ENCODE peak calls at places on chromosomes 7 and 10, in four cellular contexts. X is SK-N-SH; A is adrenal gland; Z is CD8-positive, alpha-beta memory T cell. J is an unnamed sample. For H3K4me1, the result is how much of the 10 kb centered on the place peaks cover.

GRCh38 chr10:115996031-115996430 is 277.0 kb downstream of the GFRA1 start:
- DNase-seq in X (no peak), A (no peak), Z (no peak), J (no peak)

GRCh38 chr10:132001238-132001977 is 19.7 kb upstream of the BNIP3 start:
- DNase-seq in X (no peak), A (no peak), Z (no peak), J (peak)

GRCh38 chr7:139422126-139422525 is 61.3 kb downstream of the KLRG2 start:
- DNase-seq in X (peak), A (no peak), Z (no peak), J (no peak)

GRCh38 chr10:117134084-117135025 is 3.7 kb downstream of the VAX1 start:
- DNase-seq in X (peak), A (no peak), Z (no peak), J (peak)

GRCh38 chr7:1829111-1829510 is 159.0 kb downstream of the ELFN1 start:
- DNase-seq in X (no peak), A (no peak), Z (peak), J (no peak)

GRCh38 chr7:39734605-39735004 is 111.2 kb downstream of the RALA start:
- DNase-seq in X (no peak), A (no peak), Z (no peak), J (no peak)

GRCh38 chr7:70193514-70193913 is 595.2 kb downstream of the AUTS2 start:
- DNase-seq in X (peak), A (no peak), Z (no peak), J (no peak)

GRCh38 chr7:23396222-23396621 is 74.1 kb downstream of the IGF2BP3 start:
- DNase-seq in X (no peak), A (no peak), Z (no peak), J (peak)

GRCh38 chr10:129898701-129899563 is 65.1 kb downstream of the EBF3 start:
- DNase-seq in X (no peak), A (no peak), Z (no peak), J (no peak)

GRCh38 chr10:103619424-103620356 is 126.2 kb downstream of the NEURL1 start:
- DNase-seq in X (peak), A (no peak), Z (no peak), J (no peak)
- H3K4me1 ChIP-seq in X (half or more), A (under half), Z (under half), J (under half)

DNA sequence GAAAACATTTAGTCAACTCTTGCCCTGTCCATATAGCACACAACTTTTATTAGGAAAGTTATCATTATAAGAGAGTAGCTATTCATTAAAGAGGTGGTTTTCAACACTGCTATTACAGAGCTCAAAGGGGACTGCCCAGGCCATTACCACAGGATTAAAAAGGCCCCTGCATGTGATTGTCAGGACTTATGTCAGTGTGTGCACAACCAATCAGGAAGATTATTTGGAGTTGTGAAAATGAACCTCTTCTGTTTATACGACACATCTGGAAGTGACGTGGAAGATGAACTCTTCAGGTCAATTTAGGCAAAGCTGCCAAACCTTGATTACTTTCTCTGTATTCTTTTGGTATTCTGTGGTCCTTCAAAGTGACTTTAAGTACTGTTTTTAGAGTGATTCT is 14.7 kb downstream of the CCNY start:
- DNase-seq in X (no peak), A (no peak), Z (no peak), J (no peak)
- H3K4me1 ChIP-seq in X (under half), A (under half), Z (half or more), J (under half)

GRCh38 chr7:55133630-55134392 is 115.0 kb downstream of the EGFR start:
- DNase-seq in X (peak), A (peak), Z (no peak), J (peak)

GRCh38 chr7:55132890-55133551 is 114.2 kb downstream of the EGFR start:
- DNase-seq in X (no peak), A (no peak), Z (no peak), J (no peak)

GRCh38 chr7:55132550-55132889 is 113.7 kb downstream of the EGFR start:
- DNase-seq in X (no peak), A (no peak), Z (no peak), J (no peak)

GRCh38 chr7:55134786-55135185 is 116.0 kb downstream of the EGFR start:
- DNase-seq in X (no peak), A (no peak), Z (no peak), J (no peak)

GRCh38 chr7:55135462-55135861 is 116.6 kb downstream of the EGFR start:
- DNase-seq in X (no peak), A (no peak), Z (no peak), J (no peak)
- H3K4me1 ChIP-seq in X (under half), A (under half), Z (under half), J (under half)

DNA sequence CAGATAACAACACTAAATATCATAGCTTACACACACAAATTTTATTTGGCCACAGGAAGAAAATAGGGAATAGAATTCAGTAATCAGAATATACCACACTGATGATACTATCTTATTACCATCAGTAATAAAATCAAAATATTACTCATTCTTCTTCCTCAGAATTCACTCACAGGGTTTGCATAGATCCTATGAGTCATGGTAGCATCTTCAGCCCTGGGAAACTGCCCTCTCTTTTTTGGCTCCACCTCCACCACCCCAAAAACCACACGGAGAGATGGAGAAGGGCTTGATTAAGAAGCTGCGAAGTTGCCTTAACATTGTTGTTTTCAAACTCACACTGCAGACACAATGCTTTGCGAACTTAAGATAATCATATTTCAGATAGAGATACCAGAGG is 154.1 kb upstream of the AHR start:
- DNase-seq in X (no peak), A (no peak), Z (peak), J (no peak)
- H3K4me1 ChIP-seq in X (under half), A (under half), Z (under half), J (under half)

GRCh38 chr10:124688366-124688765 is 55.8 kb downstream of the FAM53B start:
- DNase-seq in X (no peak), A (no peak), Z (no peak), J (no peak)
- H3K4me1 ChIP-seq in X (under half), A (under half), Z (half or more), J (under half)

GRCh38 chr10:33270971-33271370 is 63.5 kb downstream of the NRP1 start:
- DNase-seq in X (no peak), A (no peak), Z (no peak), J (no peak)

GRCh38 chr10:33274096-33274785 is 60.2 kb downstream of the NRP1 start:
- DNase-seq in X (no peak), A (no peak), Z (no peak), J (no peak)

GRCh38 chr10:33273295-33274002 is 61.0 kb downstream of the NRP1 start:
- DNase-seq in X (peak), A (peak), Z (no peak), J (peak)

GRCh38 chr10:33276282-33276923 is 58.1 kb downstream of the NRP1 start:
- DNase-seq in X (no peak), A (no peak), Z (no peak), J (no peak)

DNA sequence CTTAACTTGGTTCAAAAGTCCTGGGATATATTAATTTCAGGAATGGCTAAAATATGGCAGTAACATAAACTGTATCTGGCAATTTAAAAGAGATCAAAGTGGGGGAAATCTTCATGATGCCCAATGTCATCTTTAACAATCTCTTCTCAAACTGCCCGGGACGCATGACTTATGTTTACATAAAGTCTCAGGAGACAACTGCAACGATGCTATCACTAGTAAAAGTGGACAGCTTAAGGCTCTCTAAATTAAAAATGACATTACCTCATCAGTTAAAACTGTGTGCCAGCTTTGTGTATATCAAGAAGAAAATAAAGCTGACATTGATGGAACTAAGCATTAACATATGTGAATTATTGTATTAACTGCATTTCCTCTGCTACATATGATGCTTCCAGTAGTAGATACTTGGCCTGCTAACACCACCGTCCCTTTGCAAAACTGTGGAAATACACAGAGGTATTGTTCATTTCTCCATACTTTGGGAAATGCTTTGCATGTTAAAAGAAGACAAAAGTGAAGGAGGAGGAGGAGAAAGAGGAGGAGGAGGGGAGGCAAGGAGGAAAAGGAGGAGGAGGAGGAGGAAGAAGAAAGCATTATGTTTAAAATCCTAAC is 62.4 kb downstream of the NRP1 start:
- DNase-seq in X (peak), A (no peak), Z (no peak), J (no peak)
- H3K4me1 ChIP-seq in X (under half), A (under half), Z (under half), J (under half)

DNA sequence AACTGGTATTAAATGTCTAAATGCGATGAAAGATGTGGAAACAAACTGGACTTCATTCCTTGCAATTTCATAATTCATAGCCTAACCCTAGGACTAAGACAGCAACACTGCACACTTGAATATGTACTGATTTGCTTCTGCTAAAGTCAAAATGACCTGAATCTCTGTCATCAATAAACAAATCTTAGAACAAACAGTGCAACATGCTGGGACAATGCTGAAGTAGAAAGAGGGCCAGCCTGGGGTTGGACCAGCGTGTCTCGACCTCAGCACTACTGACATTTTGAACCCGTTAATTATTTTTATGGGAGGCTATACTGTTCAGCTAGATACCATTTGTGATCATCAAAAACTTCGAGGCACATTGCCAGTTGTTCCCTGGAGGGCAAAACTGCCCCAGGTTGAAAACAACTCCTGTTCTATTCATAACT is 47.1 kb downstream of the MYOF start:
- DNase-seq in X (no peak), A (no peak), Z (no peak), J (no peak)
- H3K4me1 ChIP-seq in X (under half), A (under half), Z (under half), J (under half)

DNA sequence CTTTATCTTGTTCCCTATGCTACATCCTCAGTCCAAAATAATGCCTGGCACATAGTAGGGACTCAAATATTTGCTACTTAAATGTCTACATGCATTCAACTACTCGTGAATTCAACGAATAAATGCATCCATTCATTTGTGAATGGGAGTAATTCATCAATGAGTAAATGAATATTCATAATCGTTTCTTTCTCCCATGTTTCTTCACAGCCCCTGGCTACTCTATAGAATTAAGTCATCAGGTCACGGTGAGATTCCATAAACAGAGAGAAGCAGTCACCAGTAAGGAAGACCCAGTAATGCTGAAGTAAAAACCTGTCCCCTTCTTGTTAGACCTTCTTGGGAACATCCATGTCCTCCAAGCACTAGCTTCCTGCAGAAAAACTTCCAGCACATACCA is 48.4 kb downstream of the ATE1 start:
- DNase-seq in X (no peak), A (no peak), Z (no peak), J (no peak)
- H3K4me1 ChIP-seq in X (under half), A (under half), Z (under half), J (under half)

DNA sequence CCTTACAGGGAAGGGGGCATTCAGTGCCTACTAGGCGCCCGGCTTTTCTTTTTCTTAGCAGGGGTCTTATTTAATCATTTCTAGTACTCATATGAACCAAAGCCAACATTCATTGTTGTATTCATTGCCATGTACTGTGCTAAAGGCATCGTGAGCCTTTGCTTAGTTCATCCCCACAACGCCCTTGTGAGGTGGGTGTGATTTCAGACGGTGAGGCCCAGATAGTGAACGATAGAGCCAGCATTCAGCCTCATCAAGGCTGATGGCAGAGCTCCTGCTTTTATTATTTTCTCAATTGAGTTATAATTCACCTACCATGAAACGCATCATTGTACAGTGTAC is 50.0 kb downstream of the HK1 start:
- DNase-seq in X (no peak), A (no peak), Z (no peak), J (no peak)
- H3K4me1 ChIP-seq in X (under half), A (under half), Z (half or more), J (half or more)

J was measured in cardiac muscle cell.